ENCODE peak calls at places on chromosomes 16 and 17, in ten cellular contexts. R is ovary; T is left ventricle myocardium inferior; S is uterus; W is CD4-positive, CD25-positive, alpha-beta regulatory T cell; M is CD8-positive, alpha-beta T cell; I is HCT116; X is heart right ventricle; F is endodermal cell; K is thoracic aorta. N is an unnamed sample.

GRCh38 chr16:59698341-59698979 is 964.3 kb upstream of the GOT2 start:
- DNase-seq in R (no peak), T (no peak), S (no peak), W (no peak), M (no peak), I (no peak), X (no peak), F (no peak), K (no peak), N (no peak)

GRCh38 chr17:44155488-44155887 is 13.8 kb downstream of the HROB start:
- DNase-seq in R (no peak), T (no peak), S (no peak), W (no peak), M (no peak), I (no peak), X (no peak), F (peak; percentile 56), K (no peak), N (no peak)

GRCh38 chr17:40556884-40557414 is 8.3 kb downstream of the CCR7 start:
- DNase-seq in R (peak; percentile 61), T (peak; percentile 64), S (peak; percentile 71), W (no peak), M (no peak), I (no peak), X (peak; percentile 77), F (peak; percentile 50), K (no peak), N (no peak)

GRCh38 chr17:27578718-27579085 is 52.3 kb upstream of the LGALS9 start:
- DNase-seq in R (no peak), T (no peak), S (no peak), W (peak; percentile 77), M (no peak), I (no peak), X (no peak), F (peak; percentile 65), K (no peak), N (no peak)

GRCh38 chr16:23640669-23640958 is 496 bp downstream of the PALB2 start:
- DNase-seq in R (no peak), T (no peak), S (no peak), W (peak; percentile 33), M (no peak), I (no peak), X (no peak), F (peak; percentile 58), K (no peak), N (no peak)

GRCh38 chr17:28345420-28346198 is 10.0 kb downstream of the TNFAIP1 start:
- DNase-seq in R (no peak), T (peak; percentile 51), S (no peak), W (no peak), M (no peak), I (no peak), X (peak; percentile 57), F (no peak), K (no peak), N (no peak)

GRCh38 chr16:66844009-66844341 is 239 bp upstream of the CA7 start:
- DNase-seq in R (no peak), T (no peak), S (peak; percentile 10), W (no peak), M (no peak), I (no peak), X (no peak), F (no peak), K (no peak), N (no peak)

GRCh38 chr16:50464325-50465290 is 83.6 kb upstream of the NKD1 start:
- DNase-seq in R (no peak), T (no peak), S (no peak), W (no peak), M (no peak), I (no peak), X (no peak), F (peak; percentile 75), K (no peak), N (no peak)

GRCh38 chr16:8686031-8686621 is 11.7 kb downstream of the ABAT start:
- DNase-seq in R (no peak), T (peak; percentile 36), S (no peak), W (no peak), M (no peak), I (no peak), X (peak; percentile 31), F (no peak), K (no peak), N (peak; percentile 51)

GRCh38 chr16:88659160-88659559 is 3.7 kb downstream of the MVD start:
- DNase-seq in R (no peak), T (no peak), S (no peak), W (no peak), M (peak; percentile 1), I (no peak), X (no peak), F (no peak), K (no peak), N (no peak)

GRCh38 chr17:67139784-67140665 is 95.7 kb downstream of the CACNG1 start:
- DNase-seq in R (no peak), T (no peak), S (no peak), W (peak; percentile 9), M (no peak), I (no peak), X (no peak), F (peak; percentile 81), K (no peak), N (no peak)

GRCh38 chr17:4539576-4540223 is 15.5 kb downstream of the MYBBP1A start:
- DNase-seq in R (no peak), T (no peak), S (no peak), W (no peak), M (no peak), I (no peak), X (no peak), F (no peak), K (no peak), N (no peak)

GRCh38 chr17:35578195-35578928 is at the start of gene PEX12:
- DNase-seq in R (peak; percentile 90), T (peak; percentile 88), S (peak; percentile 86), W (peak; percentile 96), M (peak; percentile 94), I (peak; percentile 81), X (peak; percentile 94), F (peak; percentile 95), K (peak; percentile 58), N (peak; percentile 94)

GRCh38 chr16:28977703-28978641 is 3.4 kb downstream of the SPNS1 start:
- DNase-seq in R (no peak), T (no peak), S (no peak), W (peak; percentile 46), M (peak; percentile 26), I (no peak), X (no peak), F (peak; percentile 78), K (no peak), N (peak; percentile 39)

GRCh38 chr17:82927661-82928601 is 88.1 kb upstream of the ZNF750 start:
- DNase-seq in R (peak; percentile 35), T (peak; percentile 4), S (no peak), W (no peak), M (no peak), I (no peak), X (no peak), F (no peak), K (no peak), N (no peak)

DNA sequence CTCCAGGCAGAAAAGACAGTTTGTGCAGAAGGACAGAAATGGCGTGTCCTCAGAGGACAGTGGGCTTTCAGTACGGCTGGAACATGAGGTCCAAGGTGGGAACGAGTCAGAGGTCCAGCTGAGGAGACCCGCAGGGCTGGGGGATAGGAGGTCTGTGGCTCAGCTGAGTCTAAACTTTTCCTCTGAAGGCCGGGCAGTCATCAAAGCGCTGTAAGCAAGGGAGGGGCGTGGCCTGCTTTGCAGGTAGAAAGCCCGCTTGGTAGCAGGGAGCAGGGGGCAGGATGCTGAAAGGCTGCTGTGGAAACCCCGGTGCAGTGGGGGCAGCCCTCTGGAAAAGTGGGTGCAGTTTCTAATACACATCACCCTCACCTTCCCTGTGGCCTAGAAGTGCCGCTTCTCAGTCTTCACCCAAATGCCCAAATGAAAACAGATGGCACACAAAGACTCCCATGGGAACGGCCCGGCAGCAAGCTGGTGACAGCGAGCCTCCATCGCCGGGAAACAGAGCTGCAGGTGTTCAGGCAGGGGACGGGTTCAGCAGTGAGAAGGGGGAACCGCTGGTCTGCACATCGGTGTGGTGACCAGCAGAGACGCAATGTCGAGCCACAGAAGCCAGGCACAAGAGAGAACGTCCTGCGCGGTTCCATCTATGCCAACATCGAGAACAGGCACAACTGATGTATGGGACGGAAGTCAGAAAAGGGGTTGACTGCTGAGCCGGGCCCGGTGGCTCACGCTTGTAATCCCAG is 12.2 kb upstream of the OSGIN1 start:
- DNase-seq in R (no peak), T (no peak), S (no peak), W (no peak), M (no peak), I (no peak), X (no peak), F (peak; percentile 71), K (no peak), N (no peak)
- H3K4me1 ChIP-seq in R (peaks cover 4% of the 10 kb centered on the region), T (peaks cover 19% of the 10 kb centered on the region), S (no peaks in the 10 kb centered on the region), W (no peaks in the 10 kb centered on the region), M (no peaks in the 10 kb centered on the region), I (peaks cover 10% of the 10 kb centered on the region), X (peaks cover 16% of the 10 kb centered on the region), F (peaks cover 7% of the 10 kb centered on the region), K (no peaks in the 10 kb centered on the region), N (no peaks in the 10 kb centered on the region)

GRCh38 chr17:8680402-8680801 is 49.9 kb upstream of the MYH10 start:
- DNase-seq in R (no peak), T (no peak), S (no peak), W (no peak), M (no peak), I (no peak), X (no peak), F (no peak), K (no peak), N (no peak)
- H3K27ac ChIP-seq in R (no peak overlapping the region), T (peak overlapping the region; percentile 71), S (peak overlapping the region; percentile 73), W (no peak overlapping the region), M (no peak overlapping the region), I (no peak overlapping the region), X (peak overlapping the region; percentile 16), F (no peak overlapping the region), K (peak overlapping the region; percentile 95), N (no peak overlapping the region)

DNA sequence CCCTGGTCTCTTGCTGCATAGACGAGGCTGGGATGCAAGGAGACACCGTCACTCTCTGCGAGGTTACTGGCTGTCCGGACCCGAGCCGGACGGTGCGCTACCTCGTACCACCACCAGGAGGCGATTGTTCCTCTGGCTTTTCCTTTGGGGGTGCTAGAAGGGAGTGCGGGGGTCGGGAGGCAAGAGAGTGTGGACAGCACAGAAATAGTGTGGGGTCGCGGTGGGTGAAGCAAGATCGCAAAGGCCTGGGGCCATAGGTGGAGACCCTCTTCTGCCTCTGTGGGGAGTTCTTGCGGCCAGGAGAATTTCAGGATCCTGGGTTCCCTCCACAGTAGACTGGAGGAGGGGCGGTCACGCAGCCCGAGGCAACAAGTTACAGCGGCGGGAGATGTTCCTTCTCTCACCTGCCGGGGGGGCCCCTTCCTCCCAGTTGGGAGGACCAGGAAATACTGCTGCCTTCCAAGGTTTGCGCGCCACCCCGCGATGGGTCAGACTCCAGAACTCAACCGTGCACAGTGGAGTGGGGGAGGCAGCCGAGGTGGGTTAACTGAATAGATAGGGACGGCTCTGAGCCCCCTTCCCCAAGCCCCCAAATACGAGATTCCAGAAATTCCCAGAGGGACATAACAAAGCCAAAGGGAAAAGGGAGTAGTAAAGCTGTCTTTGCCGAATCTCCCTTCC is 6.9 kb downstream of the PHOSPHO1 start:
- DNase-seq in R (peak; percentile 62), T (peak; percentile 63), S (peak; percentile 37), W (peak; percentile 45), M (peak; percentile 59), I (peak; percentile 21), X (peak; percentile 57), F (peak; percentile 97), K (no peak), N (peak; percentile 36)
- H3K4me1 ChIP-seq in R (peaks cover 3% of the 10 kb centered on the region), T (peaks cover 41% of the 10 kb centered on the region), S (peaks cover 11% of the 10 kb centered on the region), W (peaks cover 41% of the 10 kb centered on the region), M (peaks cover 53% of the 10 kb centered on the region), I (peaks cover 16% of the 10 kb centered on the region), X (peaks cover 27% of the 10 kb centered on the region), F (peaks cover 3% of the 10 kb centered on the region), K (peaks cover 19% of the 10 kb centered on the region), N (no peaks in the 10 kb centered on the region)

GRCh38 chr17:64423881-64424280 is 25.0 kb upstream of the MILR1 start:
- DNase-seq in R (no peak), T (no peak), S (no peak), W (no peak), M (no peak), I (no peak), X (no peak), F (no peak), K (no peak), N (peak; percentile 16)
- H3K27ac ChIP-seq in R (no peak overlapping the region), T (no peak overlapping the region), S (no peak overlapping the region), W (no peak overlapping the region), M (no peak overlapping the region), I (no peak overlapping the region), X (no peak overlapping the region), F (no peak overlapping the region), K (no peak overlapping the region), N (no peak overlapping the region)